ENCODE peak calls at places on chromosomes 11 and 22, in six cellular contexts. C is endothelial cell of umbilical vein, G is GM12878, U is A549, T is K562, O is HepG2. Q is an unnamed sample.

GRCh38 chr11:12693075-12693473 is 18.9 kb downstream of the TEAD1 start:
- DNase-seq in O (no peak), G (no peak), T (no peak), C (no peak), U (no peak), Q (no peak)

GRCh38 chr11:64500176-64501013 is 90.6 kb upstream of the SLC22A12 start:
- DNase-seq in U (no peak), T (peak; percentile 77), O (no peak), C (no peak), G (no peak), Q (peak; percentile 97)

GRCh38 chr22:22942511-22943329 is 55.1 kb downstream of the IGLL5 start:
- DNase-seq in T (peak; percentile 100), C (peak; percentile 41), O (peak; percentile 44), G (peak; percentile 78), U (peak; percentile 35), Q (peak; percentile 82)

GRCh38 chr11:94141511-94142307 is 13.1 kb downstream of the PANX1 start:
- DNase-seq in G (no peak), O (no peak), T (no peak), C (peak; percentile 20), U (no peak), Q (no peak)

GRCh38 chr11:82701847-82702520 is 31.7 kb downstream of the FAM181B start:
- DNase-seq in T (peak; percentile 53), O (peak; percentile 37), C (peak; percentile 50), G (no peak), U (peak; percentile 29), Q (peak; percentile 65)

GRCh38 chr22:17742528-17742902 is 31.8 kb downstream of the BID start:
- DNase-seq in U (peak; percentile 68), O (peak; percentile 63), T (peak; percentile 92), C (peak; percentile 49), G (no peak), Q (peak; percentile 70)

GRCh38 chr11:121927789-121928188 is 188.2 kb downstream of the BLID start:
- DNase-seq in C (no peak), O (no peak), U (no peak), G (no peak), T (no peak), Q (no peak)

GRCh38 chr11:26556582-26556981 is 15.5 kb downstream of the MUC15 start:
- DNase-seq in C (no peak), U (no peak), O (no peak), T (no peak), G (no peak), Q (no peak)

GRCh38 chr11:91805293-91805692 is 419.3 kb upstream of the FAT3 start:
- DNase-seq in T (no peak), C (no peak), G (no peak), O (no peak), U (no peak), Q (no peak)

GRCh38 chr11:46513934-46514342 is 79.9 kb downstream of the AMBRA1 start:
- DNase-seq in C (peak; percentile 84), O (no peak), T (peak; percentile 20), G (no peak), U (no peak), Q (no peak)

GRCh38 chr11:64717268-64717578 is 5.8 kb downstream of the NRXN2 start:
- DNase-seq in C (no peak), G (no peak), U (no peak), O (no peak), T (no peak), Q (no peak)

GRCh38 chr11:102361100-102362021 is 14.3 kb downstream of the BIRC2 start:
- DNase-seq in G (peak; percentile 74), O (no peak), C (no peak), U (no peak), T (no peak), Q (peak; percentile 78)

GRCh38 chr11:68948948-68949347 is 31.8 kb downstream of the MRGPRD start:
- DNase-seq in G (no peak), U (no peak), C (no peak), T (no peak), O (no peak), Q (no peak)

GRCh38 chr11:115670538-115671200 is 166.5 kb upstream of the CADM1 start:
- DNase-seq in G (no peak), C (no peak), O (no peak), U (no peak), T (no peak), Q (no peak)

GRCh38 chr11:68312780-68313573 is 586 bp downstream of the LRP5 start:
- DNase-seq in C (no peak), G (no peak), O (no peak), T (peak; percentile 84), U (no peak), Q (peak; percentile 53)

GRCh38 chr11:14242198-14242597 is 116.8 kb downstream of the RRAS2 start:
- DNase-seq in G (no peak), C (no peak), O (no peak), U (no peak), T (no peak), Q (no peak)

GRCh38 chr11:114440971-114441810 is 1.9 kb downstream of the REXO2 start:
- DNase-seq in U (no peak), C (peak; percentile 26), T (no peak), O (peak; percentile 9), G (no peak), Q (peak; percentile 14)

GRCh38 chr11:114441921-114442320 is 2.7 kb downstream of the REXO2 start:
- DNase-seq in G (no peak), O (no peak), C (no peak), T (no peak), U (no peak), Q (no peak)

GRCh38 chr11:114440121-114440860 is 1.0 kb downstream of the REXO2 start:
- DNase-seq in T (no peak), G (no peak), U (no peak), O (peak; percentile 41), C (no peak), Q (no peak)

GRCh38 chr11:114438303-114438702 is 964 bp upstream of the REXO2 start:
- DNase-seq in T (no peak), G (no peak), U (no peak), O (no peak), C (peak; percentile 38), Q (peak; percentile 8)

GRCh38 chr11:114439229-114440120 is at the start of gene REXO2:
- DNase-seq in O (peak; percentile 90), U (peak; percentile 80), C (peak; percentile 96), T (peak; percentile 91), G (peak; percentile 75), Q (peak; percentile 97)
- TF ChIP-seq POLR2A in O (peak; percentile 66), U (peak; percentile 41), C (peak; percentile 83), T (peak; percentile 88), G (peak; percentile 76), Q (peak; percentile 54)

GRCh38 chr11:86068138-86068861 is 584 bp downstream of the PICALM start:
- DNase-seq in T (peak; percentile 52), G (no peak), C (peak; percentile 46), U (peak; percentile 28), O (peak; percentile 6), Q (peak; percentile 67)
- TF ChIP-seq MYC in T (peak; percentile 38), G (no peak), C (no peak), U (no peak), O (no peak), Q (no peak)

GRCh38 chr11:74641289-74641688 is 48.9 kb downstream of the POLD3 start:
- DNase-seq in U (no peak), O (no peak), G (no peak), T (peak; percentile 49), C (no peak), Q (no peak)

GRCh38 chr11:74633406-74634393 is 41.3 kb downstream of the POLD3 start:
- DNase-seq in T (no peak), G (no peak), O (no peak), U (no peak), C (no peak), Q (peak; percentile 38)

GRCh38 chr11:74634537-74634936 is 42.2 kb downstream of the POLD3 start:
- DNase-seq in U (peak; percentile 33), T (peak; percentile 32), G (no peak), O (peak; percentile 18), C (peak; percentile 23), Q (peak; percentile 10)

GRCh38 chr11:74639533-74639932 is 47.2 kb downstream of the POLD3 start:
- DNase-seq in C (no peak), T (peak; percentile 49), O (no peak), U (no peak), G (no peak), Q (no peak)

GRCh38 chr11:74636633-74637184 is 44.3 kb downstream of the POLD3 start:
- DNase-seq in G (no peak), C (peak; percentile 80), U (peak; percentile 7), O (no peak), T (peak; percentile 18), Q (peak; percentile 65)
- TF ChIP-seq MAX in G (no peak), C (peak; percentile 78), U (peak; percentile 35), O (no peak), T (no peak), Q (peak; percentile 78)

GRCh38 chr22:39520054-39520873 is at the start of gene ATF4:
- DNase-seq in O (peak; percentile 98), U (peak; percentile 94), G (peak; percentile 93), C (peak; percentile 98), T (peak; percentile 88), Q (peak; percentile 99)

GRCh38 chr22:39520874-39521857 is 804 bp downstream of the ATF4 start:
- DNase-seq in C (peak; percentile 78), U (no peak), G (no peak), T (peak; percentile 73), O (no peak), Q (peak; percentile 82)

GRCh38 chr22:39524089-39524752 is 3.9 kb downstream of the ATF4 start:
- DNase-seq in O (no peak), G (no peak), T (no peak), U (no peak), C (no peak), Q (no peak)

GRCh38 chr22:39524753-39525657 is 4.6 kb downstream of the ATF4 start:
- DNase-seq in O (no peak), C (no peak), U (no peak), G (no peak), T (no peak), Q (no peak)

DNA sequence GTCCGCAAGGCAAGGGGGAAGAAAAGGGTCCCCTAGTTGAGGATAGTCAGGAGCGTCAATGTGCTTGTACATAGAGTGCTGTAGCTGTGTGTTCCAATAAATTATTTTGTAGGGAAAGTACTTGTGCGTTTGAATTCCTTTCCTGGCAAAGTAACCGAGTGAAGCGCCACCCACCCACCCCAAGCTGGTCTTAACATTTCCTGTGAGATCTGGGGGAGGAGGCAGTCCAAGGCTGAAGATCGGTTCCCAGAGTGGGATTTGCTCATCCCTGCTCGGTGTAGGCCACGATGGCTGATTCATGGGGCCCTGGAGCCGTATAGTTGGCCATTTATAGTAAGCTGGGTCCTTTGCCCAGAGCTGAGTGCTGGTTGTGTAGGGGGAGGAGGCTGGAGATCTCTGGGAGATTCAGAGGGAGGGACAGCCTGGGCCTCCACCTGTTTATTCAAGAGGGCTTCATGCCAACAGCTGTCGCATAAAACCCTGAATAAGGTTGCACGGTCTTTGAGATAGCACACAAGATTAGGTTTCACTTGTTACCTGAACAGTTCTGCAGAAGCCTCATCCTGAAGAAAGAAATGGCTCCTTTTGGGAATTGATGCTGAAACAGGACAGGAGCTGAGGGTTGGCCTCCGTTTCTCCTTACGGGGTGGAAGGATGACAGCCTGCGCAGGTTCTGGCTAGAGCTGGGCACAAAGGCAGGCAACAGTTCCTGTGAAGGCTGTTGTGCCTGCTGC is 2.4 kb downstream of the ATF4 start:
- DNase-seq in O (no peak), U (peak; percentile 32), C (peak; percentile 43), G (no peak), T (no peak), Q (no peak)
- TF ChIP-seq POLR2A in O (no peak), U (peak; percentile 12), C (peak; percentile 88), G (peak; percentile 88), T (peak; percentile 87), Q (peak; percentile 16)

DNA sequence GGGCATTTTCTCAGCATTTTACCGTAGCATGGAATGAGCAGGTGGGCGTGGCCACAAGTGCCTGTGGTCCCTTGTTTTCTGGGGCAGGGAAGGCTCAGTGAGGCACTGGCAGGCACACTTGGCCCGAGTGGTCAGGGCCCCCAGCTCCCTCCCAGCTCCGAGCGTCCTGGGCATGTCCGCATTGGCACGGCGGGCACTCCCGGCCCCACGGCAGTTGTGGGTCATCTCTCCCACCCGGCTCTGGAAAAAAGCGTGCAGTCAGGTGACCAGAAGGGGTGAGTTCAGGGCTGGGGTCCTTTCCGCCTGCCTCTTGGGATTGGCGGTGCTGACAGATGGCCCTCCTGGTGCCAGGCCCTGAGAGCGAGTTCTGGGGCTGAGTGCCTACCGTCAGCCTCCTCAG is 55.8 kb downstream of the GRAMD4 start:
- DNase-seq in T (no peak), U (no peak), C (no peak), G (no peak), O (no peak), Q (no peak)
- TF ChIP-seq MYC in T (no peak), U (no peak), C (no peak), G (no peak), O (no peak), Q (no peak)

Q was measured in NB4.